ENCODE peak calls at places on chromosomes 13 and 19, in five cellular contexts. F, C, H, I and J are unnamed samples.
A peak's percentile ranks its signal among the peaks of the same experiment; 100 is the strongest.

GRCh38 chr13:73722120-73722519 is 412.1 kb downstream of the KLF12 start:
- DNase-seq in F (no peak), C (peak; percentile 6), H (peak; percentile 61), I (no peak), J (peak; percentile 72)

GRCh38 chr13:60604058-60604457 is 207.0 kb downstream of the TDRD3 start:
- DNase-seq in F (no peak), C (no peak), H (no peak), I (no peak), J (no peak)

GRCh38 chr13:97141564-97142005 is 80.5 kb upstream of the MBNL2 start:
- DNase-seq in F (peak; percentile 95), C (no peak), H (peak; percentile 87), I (peak; percentile 34), J (peak; percentile 73)

GRCh38 chr19:45211751-45212381 is 33.3 kb downstream of the BLOC1S3 start:
- DNase-seq in F (no peak), C (no peak), H (no peak), I (no peak), J (no peak)

GRCh38 chr13:114105351-114106225 is 26.8 kb downstream of the RASA3 start:
- DNase-seq in F (peak; percentile 29), C (no peak), H (no peak), I (peak; percentile 18), J (no peak)

GRCh38 chr19:32563761-32564160 is 17.2 kb upstream of the PDCD5 start:
- DNase-seq in F (no peak), C (no peak), H (no peak), I (no peak), J (no peak)

GRCh38 chr19:43644181-43644580 is 4.5 kb upstream of the CADM4 start:
- DNase-seq in F (no peak), C (no peak), H (no peak), I (no peak), J (no peak)

GRCh38 chr19:498591-498950 is 2.3 kb downstream of the MADCAM1 start:
- DNase-seq in F (no peak), C (no peak), H (no peak), I (no peak), J (no peak)

GRCh38 chr13:29840585-29840984 is 9.8 kb downstream of the UBL3 start:
- DNase-seq in F (no peak), C (no peak), H (no peak), I (no peak), J (no peak)

GRCh38 chr13:49584771-49585182 is 581 bp downstream of the RCBTB1 start:
- DNase-seq in F (no peak), C (no peak), H (peak; percentile 22), I (no peak), J (no peak)

GRCh38 chr19:21947775-21948174 is 63.0 kb downstream of the ZNF208 start:
- DNase-seq in F (no peak), C (no peak), H (peak; percentile 3), I (no peak), J (no peak)

GRCh38 chr19:12544401-12544876 is 6.8 kb downstream of the ZNF564 start:
- DNase-seq in F (no peak), C (no peak), H (peak; percentile 40), I (no peak), J (no peak)

GRCh38 chr19:4518345-4519171 is at the start of gene PLIN4:
- DNase-seq in F (no peak), C (no peak), H (no peak), I (no peak), J (no peak)

GRCh38 chr13:91153372-91153771 is 194.1 kb upstream of the MIR17HG start:
- DNase-seq in F (no peak), C (peak; percentile 57), H (peak; percentile 53), I (no peak), J (no peak)

GRCh38 chr19:5125797-5126497 is 157.0 kb downstream of the KDM4B start:
- DNase-seq in F (no peak), C (no peak), H (peak; percentile 13), I (no peak), J (no peak)

GRCh38 chr13:110340812-110341444 is 33.8 kb downstream of the COL4A2 start:
- DNase-seq in F (no peak), C (no peak), H (peak; percentile 80), I (peak; percentile 86), J (no peak)

GRCh38 chr13:35293579-35293978 is 182.9 kb downstream of the MAB21L1 start:
- DNase-seq in F (no peak), C (no peak), H (no peak), I (no peak), J (no peak)

GRCh38 chr13:113754691-113755090 is 4.3 kb upstream of the TMEM255B start:
- DNase-seq in F (no peak), C (no peak), H (no peak), I (no peak), J (no peak)

GRCh38 chr19:51439021-51439465 is 19.2 kb downstream of the SIGLEC8 start:
- DNase-seq in F (no peak), C (no peak), H (no peak), I (no peak), J (no peak)
- TF ChIP-seq CTCF in F (no peak), C (peak; percentile 51), H (peak; percentile 13), I (peak; percentile 8), J (peak; percentile 46)

DNA sequence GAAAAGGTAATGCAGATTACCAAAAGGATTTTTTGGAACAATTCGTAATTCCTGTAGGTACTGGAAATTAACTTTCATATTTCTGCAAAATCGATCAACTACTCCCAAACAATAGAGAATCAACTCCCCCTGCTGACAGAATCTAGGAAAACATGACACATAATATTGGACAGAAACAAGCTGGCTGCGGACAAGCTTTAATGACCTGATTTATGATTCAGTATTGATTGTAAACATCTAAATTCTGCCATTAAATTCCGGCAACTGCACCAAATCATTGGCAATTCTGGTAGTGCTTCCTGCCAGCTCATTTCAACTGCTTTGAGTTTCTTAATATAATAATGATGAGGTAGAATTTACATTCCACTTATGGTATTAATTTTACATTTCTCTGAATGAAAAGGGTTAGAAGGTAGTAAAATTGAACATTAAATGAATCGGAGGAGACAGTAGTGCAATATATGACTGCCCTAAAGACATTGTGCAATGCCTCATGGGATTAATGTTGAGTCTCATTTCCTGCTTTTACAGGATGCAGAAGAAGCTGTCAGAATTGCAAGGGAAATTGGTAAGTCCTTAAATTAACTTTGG is 146.5 kb downstream of the PCCA start:
- DNase-seq in F (no peak), C (peak; percentile 29), H (peak; percentile 73), I (no peak), J (peak; percentile 10)
- H3K4me3 ChIP-seq in F (no peak overlapping the region), C (no peak overlapping the region), H (no peak overlapping the region), I (no peak overlapping the region), J (no peak overlapping the region)

GRCh38 chr19:11379857-11380350 is 4.2 kb downstream of the EPOR start:
- DNase-seq in F (no peak), C (no peak), H (no peak), I (no peak), J (no peak)

GRCh38 chr19:11382898-11383705 is 1.0 kb downstream of the EPOR start:
- DNase-seq in F (peak; percentile 78), C (no peak), H (no peak), I (peak; percentile 39), J (no peak)

GRCh38 chr19:11378319-11379189 is 4.1 kb downstream of the SWSAP1 start:
- DNase-seq in F (peak; percentile 50), C (no peak), H (peak; percentile 85), I (no peak), J (no peak)

GRCh38 chr19:11381535-11382369 is 2.4 kb downstream of the EPOR start:
- DNase-seq in F (peak; percentile 93), C (no peak), H (peak; percentile 80), I (no peak), J (no peak)

DNA sequence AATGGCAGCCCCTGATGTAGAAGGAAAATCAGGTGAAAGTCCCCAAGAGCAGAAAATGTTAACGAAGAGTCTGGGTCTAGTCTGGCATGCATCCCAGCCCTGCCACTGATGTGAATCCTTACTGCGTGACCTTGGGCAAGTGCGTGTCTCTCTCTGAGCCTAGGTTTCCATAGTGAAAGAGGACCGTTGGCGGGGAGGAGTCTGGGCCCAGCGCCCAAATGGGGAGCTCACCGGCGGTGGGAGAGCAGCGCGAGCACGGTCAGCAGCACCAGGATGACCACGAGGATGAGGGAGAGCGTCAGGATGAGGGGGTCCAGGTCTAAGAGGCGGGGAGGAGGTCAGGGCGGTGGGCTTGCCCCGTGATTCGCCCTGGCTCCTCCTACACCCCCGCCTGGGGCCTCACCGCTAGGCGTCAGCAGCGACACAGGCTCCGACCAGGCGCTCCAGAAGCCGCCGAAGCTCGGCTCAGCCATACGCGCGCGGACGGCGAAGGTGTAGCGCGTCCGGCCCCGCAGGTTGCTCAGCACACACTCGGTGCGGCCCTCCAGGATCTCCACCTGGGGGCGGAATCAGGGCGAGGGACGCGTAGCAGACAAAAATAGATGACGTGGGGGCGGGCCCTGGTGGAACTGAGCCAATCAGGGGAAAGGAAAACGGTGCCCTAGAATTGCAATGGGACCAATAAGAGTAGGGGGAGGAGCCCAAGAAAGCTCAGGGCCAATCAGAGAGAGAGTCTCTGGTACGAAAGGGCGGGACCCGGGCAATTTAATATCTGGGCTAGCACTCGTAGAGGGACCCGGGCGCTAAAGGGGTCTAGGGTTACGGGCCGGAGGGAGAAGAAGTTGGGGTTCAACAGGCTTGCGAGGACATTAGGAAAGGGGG is 3.2 kb downstream of the EPOR start:
- DNase-seq in F (peak; percentile 99), C (peak; percentile 66), H (peak; percentile 94), I (peak; percentile 96), J (peak; percentile 69)
- TF ChIP-seq CTCF in F (peak; percentile 68), C (peak; percentile 83), H (peak; percentile 80), I (peak; percentile 68), J (peak; percentile 67)

DNA sequence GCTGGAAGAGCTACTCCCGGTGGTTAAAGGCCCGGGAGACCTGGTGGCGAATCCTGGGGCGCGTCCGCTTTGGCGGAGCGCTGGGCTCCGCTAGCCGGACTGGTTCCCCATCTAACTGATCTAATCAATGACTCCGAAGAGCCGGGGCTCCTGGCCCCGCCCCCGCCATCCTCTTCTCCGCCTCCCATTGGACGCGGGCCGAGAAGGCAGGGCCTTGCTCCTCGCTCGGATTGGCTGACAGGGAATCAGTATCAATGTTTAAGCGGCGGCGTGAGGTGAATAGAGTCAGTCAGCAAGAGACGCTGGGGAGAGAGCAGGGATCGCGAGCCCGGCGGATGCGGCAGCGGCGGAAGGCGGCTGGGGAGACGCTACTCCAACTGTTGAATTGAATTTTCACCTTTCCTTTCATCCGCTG is 1.7 kb upstream of the PCDH17 start:
- DNase-seq in F (no peak), C (no peak), H (peak; percentile 93), I (peak; percentile 92), J (no peak)
- H3K4me3 ChIP-seq in F (no peak overlapping the region), C (peak overlapping the region; percentile 25), H (peak overlapping the region; percentile 55), I (peak overlapping the region; percentile 51), J (peak overlapping the region; percentile 43)

GRCh38 chr19:54448037-54448773 is 794 bp upstream of the LENG8 start:
- DNase-seq in F (peak; percentile 64), C (no peak), H (peak; percentile 60), I (peak; percentile 61), J (no peak)
- TF ChIP-seq CTCF in F (no peak), C (peak; percentile 11), H (peak; percentile 3), I (no peak), J (no peak)

DNA sequence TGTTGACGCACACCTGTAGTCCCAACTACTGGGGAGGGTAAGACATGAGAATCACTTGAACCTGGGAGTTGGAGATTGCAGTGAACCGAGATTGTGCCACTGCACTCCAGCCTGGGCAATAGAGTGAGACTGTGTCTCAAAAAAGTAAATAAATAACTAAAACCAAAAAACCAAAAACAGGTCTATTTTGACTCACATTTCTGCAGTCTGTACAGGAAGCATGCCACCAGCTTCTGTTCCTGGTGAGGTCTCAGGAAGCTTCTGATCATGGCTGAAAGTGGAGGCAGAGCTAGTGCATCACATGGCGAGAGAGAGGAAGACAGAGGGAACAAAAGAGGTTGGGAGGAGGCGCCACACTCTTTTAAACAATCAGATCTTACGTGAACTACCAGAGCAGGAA is 142.5 kb downstream of the ITGBL1 start:
- DNase-seq in F (no peak), C (no peak), H (no peak), I (no peak), J (no peak)
- H3K4me3 ChIP-seq in F (no peak overlapping the region), C (no peak overlapping the region), H (no peak overlapping the region), I (no peak overlapping the region), J (no peak overlapping the region)

GRCh38 chr13:45441633-45442032 is 23.1 kb upstream of the COG3 start:
- DNase-seq in F (no peak), C (no peak), H (peak; percentile 48), I (no peak), J (no peak)
- TF ChIP-seq CTCF in F (peak; percentile 39), C (peak; percentile 13), H (peak; percentile 35), I (no peak), J (peak; percentile 69)